ENCODE peak calls at places on chromosomes 6 and 20, in five cellular contexts. One of them, this sample, is unnamed.

GRCh38 chr20:51661609-51662178 is 106.5 kb downstream of the ATP9A start:
- DNase-seq in epithelial cell of esophagus: peak; percentile 81
- DNase-seq in fibroblast of lung: peak; percentile 28
- DNase-seq in A673: no peak
- DNase-seq in mammary epithelial cell: peak; percentile 75
- DNase-seq in this sample: no peak

GRCh38 chr6:100462990-100463684 is 1.6 kb downstream of the SIM1 start:
- DNase-seq in epithelial cell of esophagus: no peak
- DNase-seq in fibroblast of lung: no peak
- DNase-seq in A673: no peak
- DNase-seq in mammary epithelial cell: no peak
- DNase-seq in this sample: no peak

GRCh38 chr20:59404749-59405148 is 104.3 kb downstream of the EDN3 start:
- DNase-seq in epithelial cell of esophagus: no peak
- DNase-seq in fibroblast of lung: no peak
- DNase-seq in A673: no peak
- DNase-seq in mammary epithelial cell: no peak
- DNase-seq in this sample: no peak

GRCh38 chr20:35766843-35767242 is 5.0 kb upstream of the PHF20 start:
- DNase-seq in epithelial cell of esophagus: no peak
- DNase-seq in fibroblast of lung: no peak
- DNase-seq in A673: no peak
- DNase-seq in mammary epithelial cell: no peak
- DNase-seq in this sample: no peak

GRCh38 chr6:37699138-37699766 is 1.6 kb upstream of the MDGA1 start:
- DNase-seq in epithelial cell of esophagus: peak; percentile 35
- DNase-seq in fibroblast of lung: no peak
- DNase-seq in A673: no peak
- DNase-seq in mammary epithelial cell: no peak
- DNase-seq in this sample: no peak

GRCh38 chr6:5287966-5288297 is 26.6 kb downstream of the FARS2 start:
- DNase-seq in epithelial cell of esophagus: no peak
- DNase-seq in fibroblast of lung: no peak
- DNase-seq in A673: no peak
- DNase-seq in mammary epithelial cell: no peak
- DNase-seq in this sample: no peak

GRCh38 chr6:11042750-11043551 is 1.2 kb downstream of the ELOVL2 start:
- DNase-seq in epithelial cell of esophagus: peak; percentile 6
- DNase-seq in fibroblast of lung: peak; percentile 19
- DNase-seq in A673: peak; percentile 51
- DNase-seq in mammary epithelial cell: no peak
- DNase-seq in this sample: no peak

GRCh38 chr20:38201356-38201755 is 36.3 kb upstream of the TGM2 start:
- DNase-seq in epithelial cell of esophagus: peak; percentile 91
- DNase-seq in fibroblast of lung: peak; percentile 66
- DNase-seq in A673: no peak
- DNase-seq in mammary epithelial cell: peak; percentile 94
- DNase-seq in this sample: no peak

GRCh38 chr6:131362070-131362469 is 211.0 kb upstream of the ARG1 start:
- DNase-seq in epithelial cell of esophagus: peak; percentile 54
- DNase-seq in fibroblast of lung: no peak
- DNase-seq in A673: no peak
- DNase-seq in mammary epithelial cell: peak; percentile 52
- DNase-seq in this sample: no peak

GRCh38 chr20:62544505-62545055 is 68.8 kb upstream of the GATA5 start:
- DNase-seq in epithelial cell of esophagus: no peak
- DNase-seq in fibroblast of lung: no peak
- DNase-seq in A673: no peak
- DNase-seq in mammary epithelial cell: no peak
- DNase-seq in this sample: no peak

GRCh38 chr6:106089981-106090380 is 3.8 kb downstream of the PRDM1 start:
- DNase-seq in epithelial cell of esophagus: no peak
- DNase-seq in fibroblast of lung: peak; percentile 75
- DNase-seq in A673: peak; percentile 10
- DNase-seq in mammary epithelial cell: no peak
- DNase-seq in this sample: no peak

GRCh38 chr20:41179961-41180360 is 42.6 kb downstream of the PLCG1 start:
- DNase-seq in epithelial cell of esophagus: no peak
- DNase-seq in fibroblast of lung: no peak
- DNase-seq in A673: no peak
- DNase-seq in mammary epithelial cell: no peak
- DNase-seq in this sample: peak; percentile 48

GRCh38 chr6:64280569-64280968 is 645.0 kb downstream of the PHF3 start:
- DNase-seq in epithelial cell of esophagus: peak; percentile 51
- DNase-seq in fibroblast of lung: peak; percentile 79
- DNase-seq in A673: peak; percentile 36
- DNase-seq in mammary epithelial cell: no peak
- DNase-seq in this sample: no peak

GRCh38 chr20:44396790-44397189 is 41.3 kb downstream of the HNF4A start:
- DNase-seq in epithelial cell of esophagus: no peak
- DNase-seq in fibroblast of lung: no peak
- DNase-seq in A673: no peak
- DNase-seq in mammary epithelial cell: no peak
- DNase-seq in this sample: no peak

GRCh38 chr20:44396369-44396768 is 40.9 kb downstream of the HNF4A start:
- DNase-seq in epithelial cell of esophagus: no peak
- DNase-seq in fibroblast of lung: no peak
- DNase-seq in A673: no peak
- DNase-seq in mammary epithelial cell: no peak
- DNase-seq in this sample: no peak

GRCh38 chr20:44394520-44395182 is 39.2 kb downstream of the HNF4A start:
- DNase-seq in epithelial cell of esophagus: no peak
- DNase-seq in fibroblast of lung: peak; percentile 53
- DNase-seq in A673: no peak
- DNase-seq in mammary epithelial cell: no peak
- DNase-seq in this sample: no peak

GRCh38 chr20:44395963-44396340 is 40.5 kb downstream of the HNF4A start:
- DNase-seq in epithelial cell of esophagus: no peak
- DNase-seq in fibroblast of lung: no peak
- DNase-seq in A673: no peak
- DNase-seq in mammary epithelial cell: no peak
- DNase-seq in this sample: no peak

DNA sequence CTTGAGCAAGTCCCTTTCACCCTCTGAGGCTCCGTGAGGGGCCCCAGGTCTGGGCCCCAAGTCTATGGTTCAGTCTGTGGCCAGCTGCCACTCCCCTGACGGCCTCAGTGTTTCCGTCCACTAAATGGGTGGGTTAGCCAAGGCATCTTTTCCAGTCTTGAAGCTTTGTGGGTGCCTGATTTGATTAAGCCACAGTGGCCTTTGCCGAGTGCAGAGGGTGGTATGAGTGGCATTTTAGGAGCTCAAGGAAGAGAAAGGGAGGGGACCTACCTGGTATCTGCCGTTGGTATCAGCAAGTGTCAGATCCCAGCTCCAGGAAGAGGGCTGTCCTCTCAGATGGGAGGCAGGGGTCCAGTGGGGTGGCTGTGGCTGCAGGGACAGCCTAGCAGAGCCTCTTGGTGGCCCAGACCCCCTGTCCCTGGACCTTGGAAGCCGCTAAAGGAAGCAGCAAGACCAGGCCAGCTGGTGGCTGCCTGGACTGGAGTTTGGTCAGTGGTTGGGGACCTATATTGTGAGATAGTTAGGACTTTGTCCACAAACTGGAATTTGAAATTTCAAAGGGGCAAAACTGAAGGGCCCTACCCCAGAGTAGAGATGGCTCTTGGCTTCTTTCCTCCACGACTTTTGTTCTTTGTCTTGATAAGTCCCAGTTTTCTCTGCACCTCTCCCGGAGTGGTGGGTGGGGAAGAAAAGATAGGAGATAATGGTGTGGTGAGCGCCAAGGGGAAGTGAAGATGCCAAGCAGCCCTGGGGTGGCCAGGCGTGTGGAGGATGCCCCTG is 39.9 kb downstream of the HNF4A start:
- DNase-seq in epithelial cell of esophagus: no peak
- DNase-seq in fibroblast of lung: no peak
- DNase-seq in A673: no peak
- DNase-seq in mammary epithelial cell: no peak
- DNase-seq in this sample: no peak
- TF ChIP-seq CTCF in epithelial cell of esophagus: no peak
- TF ChIP-seq CTCF in fibroblast of lung: no peak
- TF ChIP-seq CTCF in A673: no peak
- TF ChIP-seq CTCF in mammary epithelial cell: no peak
- TF ChIP-seq CTCF in this sample: no peak

DNA sequence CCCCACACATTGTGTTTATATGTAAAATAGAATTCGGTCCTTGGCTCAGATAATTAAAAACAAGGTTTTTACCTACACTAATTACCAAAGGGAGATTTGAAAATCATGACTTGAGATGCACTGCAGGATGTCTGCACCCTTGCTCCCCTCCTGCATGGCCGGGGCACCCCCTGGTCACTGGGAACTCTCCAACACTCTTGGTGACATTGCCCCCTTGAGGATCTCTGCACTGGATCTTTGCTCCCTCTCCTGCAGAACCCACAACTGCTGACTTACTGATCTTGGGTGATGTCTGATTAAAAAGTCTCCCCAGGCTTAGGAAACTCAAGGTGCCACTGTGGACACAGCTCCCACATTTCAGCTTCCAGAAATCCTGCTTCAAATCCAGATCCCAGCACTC is 17.1 kb upstream of the CSNK2A1 start:
- DNase-seq in epithelial cell of esophagus: no peak
- DNase-seq in fibroblast of lung: no peak
- DNase-seq in A673: no peak
- DNase-seq in mammary epithelial cell: no peak
- DNase-seq in this sample: no peak
- TF ChIP-seq CTCF in epithelial cell of esophagus: no peak
- TF ChIP-seq CTCF in fibroblast of lung: no peak
- TF ChIP-seq CTCF in A673: no peak
- TF ChIP-seq CTCF in mammary epithelial cell: no peak
- TF ChIP-seq CTCF in this sample: no peak

DNA sequence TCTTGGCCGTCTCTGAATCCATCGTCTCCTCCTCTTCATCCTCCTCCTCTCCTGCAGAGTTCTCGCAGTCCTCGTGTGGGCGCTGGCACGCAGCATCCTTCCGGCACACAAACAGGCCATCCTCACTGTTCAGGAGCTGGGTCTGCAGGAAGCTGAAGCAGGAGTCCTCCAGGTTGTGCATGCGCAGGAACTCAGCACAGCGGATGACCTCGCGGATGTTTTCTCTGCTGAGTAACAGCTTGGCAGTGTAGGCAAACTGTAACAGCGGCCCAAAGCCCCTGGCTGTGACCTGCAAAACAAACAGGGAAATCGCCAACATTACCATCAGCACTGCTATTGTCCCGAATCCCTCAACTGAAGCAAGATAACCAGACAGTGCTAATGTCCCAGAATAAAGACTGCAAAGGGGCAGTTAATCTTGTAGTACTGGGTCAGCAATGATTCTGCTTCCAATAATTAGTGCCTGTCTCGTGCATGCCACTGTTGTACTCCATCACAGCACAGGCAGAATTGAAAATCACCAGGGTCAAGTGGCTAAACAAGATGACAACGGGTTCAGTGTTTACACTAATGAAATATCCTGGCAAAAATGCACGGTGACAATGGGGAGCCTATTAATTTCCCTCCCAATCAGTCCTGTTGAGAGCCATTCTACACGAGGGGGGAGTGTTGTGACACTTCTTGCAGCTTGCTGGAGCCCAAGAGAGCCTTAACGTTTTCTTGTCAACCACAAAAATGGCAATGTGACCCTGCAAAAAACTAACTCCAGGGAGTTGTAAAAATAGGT is 57.5 kb downstream of the GJA10 start:
- DNase-seq in epithelial cell of esophagus: peak; percentile 68
- DNase-seq in fibroblast of lung: peak; percentile 14
- DNase-seq in A673: no peak
- DNase-seq in mammary epithelial cell: no peak
- DNase-seq in this sample: no peak
- TF ChIP-seq CTCF in epithelial cell of esophagus: peak; percentile 20
- TF ChIP-seq CTCF in fibroblast of lung: no peak
- TF ChIP-seq CTCF in A673: no peak
- TF ChIP-seq CTCF in mammary epithelial cell: no peak
- TF ChIP-seq CTCF in this sample: no peak

DNA sequence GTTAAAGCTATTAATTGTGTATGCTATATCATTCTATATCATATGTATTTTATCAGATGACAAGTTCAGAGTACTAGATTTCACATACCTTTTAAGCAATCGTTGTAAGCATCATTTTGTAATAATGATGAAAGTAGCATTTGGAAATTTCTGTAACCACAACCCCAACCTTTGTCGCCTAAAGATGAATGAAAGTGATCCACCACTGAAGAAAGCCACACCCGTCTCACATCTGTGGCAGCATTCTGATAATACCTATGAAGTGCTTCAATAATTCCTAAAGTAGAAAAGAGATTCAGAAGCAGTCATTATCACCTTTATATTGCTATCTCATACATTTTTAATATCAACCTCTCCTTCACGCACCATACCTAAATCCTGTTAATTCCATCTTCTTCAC is 16.6 kb downstream of the ZUP1 start:
- DNase-seq in epithelial cell of esophagus: no peak
- DNase-seq in fibroblast of lung: no peak
- DNase-seq in A673: no peak
- DNase-seq in mammary epithelial cell: no peak
- DNase-seq in this sample: no peak
- TF ChIP-seq CTCF in epithelial cell of esophagus: no peak
- TF ChIP-seq CTCF in fibroblast of lung: no peak
- TF ChIP-seq CTCF in A673: no peak
- TF ChIP-seq CTCF in mammary epithelial cell: no peak
- TF ChIP-seq CTCF in this sample: no peak

This sample was measured in type B pancreatic cell.